ENCODE peak calls at places on chromosomes 6 and 20, in six cellular contexts. S, I, J, P, Z and V are unnamed samples.

GRCh38 chr6:110643175-110643574 is 166.8 kb upstream of the SLC22A16 start:
- DNase-seq in S (no peak), I (no peak), J (no peak), P (no peak), Z (no peak), V (no peak)

GRCh38 chr20:20546402-20546801 is 166.0 kb downstream of the RALGAPA2 start:
- DNase-seq in S (no peak), I (no peak), J (no peak), P (no peak), Z (no peak), V (no peak)

GRCh38 chr6:26234421-26235239 is 130.4 kb upstream of the BTN3A2 start:
- DNase-seq in S (peak; percentile 51), I (peak; percentile 73), J (peak; percentile 64), P (peak; percentile 67), Z (peak; percentile 42), V (peak; percentile 50)

GRCh38 chr6:105280033-105280432 is 100.2 kb upstream of the POPDC3 start:
- DNase-seq in S (no peak), I (peak; percentile 51), J (no peak), P (no peak), Z (no peak), V (no peak)

GRCh38 chr20:47241345-47241781 is 115.1 kb downstream of the ZMYND8 start:
- DNase-seq in S (no peak), I (no peak), J (no peak), P (no peak), Z (peak; percentile 47), V (no peak)

GRCh38 chr6:41654433-41655020 is 16.3 kb downstream of the MDFI start:
- DNase-seq in S (no peak), I (peak; percentile 18), J (no peak), P (no peak), Z (no peak), V (no peak)

GRCh38 chr6:44291841-44292240 is 21.3 kb downstream of the AARS2 start:
- DNase-seq in S (no peak), I (no peak), J (no peak), P (no peak), Z (no peak), V (no peak)

GRCh38 chr20:58017237-58017969 is 211.1 kb downstream of the ANKRD60 start:
- DNase-seq in S (peak; percentile 16), I (no peak), J (no peak), P (no peak), Z (peak; percentile 54), V (no peak)

GRCh38 chr20:25586877-25587276 is 1.5 kb upstream of the NINL start:
- DNase-seq in S (no peak), I (no peak), J (no peak), P (no peak), Z (no peak), V (no peak)

GRCh38 chr6:88569959-88570358 is 393.5 kb downstream of the RNGTT start:
- DNase-seq in S (no peak), I (no peak), J (no peak), P (no peak), Z (no peak), V (no peak)

GRCh38 chr20:36102809-36103596 is 51.5 kb upstream of the EPB41L1 start:
- DNase-seq in S (no peak), I (no peak), J (no peak), P (no peak), Z (no peak), V (no peak)

GRCh38 chr6:35026434-35027222 is 114.5 kb downstream of the TCP11 start:
- DNase-seq in S (no peak), I (no peak), J (no peak), P (no peak), Z (peak; percentile 48), V (no peak)

GRCh38 chr6:30163090-30163917 is at the start of gene TRIM15:
- DNase-seq in S (no peak), I (no peak), J (no peak), P (no peak), Z (no peak), V (no peak)

DNA sequence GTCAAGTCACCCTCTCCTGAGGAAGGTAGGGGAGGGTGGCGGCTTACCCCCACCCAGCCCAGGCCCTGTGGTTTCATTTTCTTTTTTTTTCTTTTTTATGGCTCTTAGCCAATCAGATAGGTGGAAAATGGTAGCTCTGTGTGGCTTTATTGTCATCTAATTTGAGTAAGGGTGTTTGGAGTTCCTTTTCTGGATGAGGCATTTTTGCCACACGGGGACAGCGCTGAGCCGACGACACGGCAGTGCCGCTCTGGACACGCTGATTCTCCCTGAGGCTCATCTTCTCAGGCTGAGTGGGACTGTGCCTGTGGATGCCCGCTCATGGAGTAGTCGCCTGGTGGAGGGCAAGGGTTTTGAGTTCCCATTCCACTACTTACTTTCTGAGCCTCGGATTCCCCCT is 37.6 kb upstream of the ANGPT4 start:
- DNase-seq in S (no peak), I (no peak), J (no peak), P (no peak), Z (no peak), V (peak; percentile 43)
- TF ChIP-seq CTCF in S (peak; percentile 40), I (no peak), J (no peak), P (no peak), Z (no peak), V (no peak)

GRCh38 chr20:46152824-46153586 is 34.9 kb downstream of the CD40 start:
- DNase-seq in S (no peak), I (no peak), J (no peak), P (no peak), Z (no peak), V (no peak)

GRCh38 chr20:46150982-46151381 is 32.9 kb downstream of the CD40 start:
- DNase-seq in S (no peak), I (no peak), J (no peak), P (no peak), Z (no peak), V (no peak)

GRCh38 chr20:46154796-46155195 is 36.7 kb downstream of the CD40 start:
- DNase-seq in S (no peak), I (no peak), J (no peak), P (no peak), Z (no peak), V (no peak)

GRCh38 chr20:46148313-46149213 is 30.4 kb downstream of the CD40 start:
- DNase-seq in S (no peak), I (no peak), J (no peak), P (no peak), Z (no peak), V (no peak)

DNA sequence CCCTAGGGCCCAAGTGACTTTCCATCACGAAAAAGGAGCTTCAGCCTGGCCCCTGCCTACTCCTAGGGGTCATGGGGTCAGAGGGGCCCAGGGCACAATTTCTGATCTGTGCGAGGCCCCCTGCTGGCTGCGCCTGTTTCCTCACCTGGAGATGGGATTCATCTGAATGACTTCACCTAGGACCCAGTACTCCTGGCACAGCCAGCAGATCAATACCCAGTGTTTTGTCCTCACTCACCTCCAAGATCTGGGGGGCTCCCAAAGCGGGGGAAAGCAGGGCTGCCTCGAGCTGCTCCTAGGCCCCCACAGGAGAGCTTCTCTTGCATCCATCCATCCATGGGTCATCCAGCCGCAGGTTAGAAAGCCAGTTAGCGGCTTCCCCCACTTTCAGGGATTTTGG is 33.8 kb downstream of the CD40 start:
- DNase-seq in S (no peak), I (no peak), J (peak; percentile 65), P (peak; percentile 59), Z (no peak), V (peak; percentile 48)
- TF ChIP-seq CTCF in S (peak; percentile 47), I (peak; percentile 31), J (peak; percentile 51), P (peak; percentile 28), Z (no peak), V (peak; percentile 68)

GRCh38 chr20:61480158-61480825 is 228.2 kb downstream of the CDH4 start:
- DNase-seq in S (no peak), I (no peak), J (no peak), P (no peak), Z (no peak), V (no peak)
- TF ChIP-seq CTCF in S (no peak), I (no peak), J (no peak), P (no peak), Z (no peak), V (no peak)

GRCh38 chr6:36073587-36073986 is 46.0 kb downstream of the MAPK14 start:
- DNase-seq in S (no peak), I (no peak), J (no peak), P (no peak), Z (no peak), V (no peak)

GRCh38 chr6:36079596-36079995 is 50.7 kb upstream of the MAPK13 start:
- DNase-seq in S (no peak), I (no peak), J (no peak), P (no peak), Z (no peak), V (no peak)

GRCh38 chr6:36076178-36077088 is 48.8 kb downstream of the MAPK14 start:
- DNase-seq in S (no peak), I (no peak), J (no peak), P (no peak), Z (no peak), V (no peak)

GRCh38 chr6:36078159-36078558 is 50.6 kb downstream of the MAPK14 start:
- DNase-seq in S (no peak), I (no peak), J (no peak), P (no peak), Z (no peak), V (no peak)

DNA sequence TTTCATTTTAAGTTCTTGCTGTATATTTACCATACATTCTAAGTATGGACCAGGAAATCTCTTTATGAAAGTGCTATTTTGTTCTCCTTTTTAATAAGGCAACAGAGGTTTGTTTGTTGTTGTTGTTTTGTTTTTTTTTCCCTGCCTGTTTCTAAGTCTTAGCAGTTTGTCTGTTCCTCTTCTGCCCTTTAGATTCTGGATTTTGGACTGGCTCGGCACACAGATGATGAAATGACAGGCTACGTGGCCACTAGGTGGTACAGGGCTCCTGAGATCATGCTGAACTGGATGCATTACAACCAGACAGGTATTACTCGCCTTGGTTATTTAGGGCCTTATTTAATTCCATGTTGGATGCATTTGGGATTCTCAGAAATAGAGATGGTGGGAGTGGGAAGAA is 48.0 kb downstream of the MAPK14 start:
- DNase-seq in S (no peak), I (no peak), J (no peak), P (no peak), Z (no peak), V (no peak)
- TF ChIP-seq CTCF in S (peak; percentile 47), I (no peak), J (peak; percentile 34), P (peak; percentile 6), Z (no peak), V (no peak)

DNA sequence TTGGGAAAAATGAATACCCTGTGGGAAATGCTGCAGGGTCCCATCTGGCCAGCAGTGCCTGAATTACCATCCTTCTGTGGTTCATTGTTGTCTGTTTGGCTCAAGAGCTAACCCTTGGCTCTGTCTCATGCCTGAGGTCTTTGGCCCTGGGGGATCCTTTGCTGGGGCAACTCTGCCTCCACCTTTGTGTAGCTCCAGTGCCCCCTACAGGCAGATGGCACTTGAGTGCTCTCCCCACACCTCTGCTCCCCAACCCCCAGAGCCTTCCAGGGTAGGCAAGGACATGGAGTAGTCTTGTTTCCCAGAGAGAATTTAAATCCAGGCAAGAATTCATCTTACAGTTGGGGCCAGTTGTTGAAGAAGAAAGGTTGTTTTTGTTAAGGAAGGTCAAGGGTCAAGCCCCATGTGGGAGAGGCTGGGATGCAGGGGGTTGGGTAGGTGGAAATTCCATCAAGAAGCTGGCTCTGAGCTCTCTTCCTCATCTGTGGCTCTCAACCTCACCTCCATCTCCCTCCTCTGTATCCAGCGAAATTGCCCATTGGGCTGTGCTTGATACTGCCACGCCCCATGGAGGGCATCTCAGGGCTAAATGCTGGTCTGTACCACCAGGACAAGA is 44.2 kb downstream of the ZNF831 start:
- DNase-seq in S (peak; percentile 28), I (peak; percentile 75), J (peak; percentile 86), P (peak; percentile 88), Z (peak; percentile 65), V (peak; percentile 77)
- TF ChIP-seq CTCF in S (peak; percentile 51), I (peak; percentile 62), J (peak; percentile 80), P (peak; percentile 90), Z (peak; percentile 57), V (peak; percentile 60)

GRCh38 chr6:71619836-71620235 is 266.5 kb upstream of the RIMS1 start:
- DNase-seq in S (no peak), I (no peak), J (no peak), P (no peak), Z (no peak), V (no peak)

GRCh38 chr6:71621918-71622519 is 264.3 kb upstream of the RIMS1 start:
- DNase-seq in S (no peak), I (no peak), J (no peak), P (no peak), Z (no peak), V (no peak)
- TF ChIP-seq CTCF in S (peak; percentile 62), I (peak; percentile 34), J (peak; percentile 35), P (no peak), Z (peak; percentile 52), V (peak; percentile 49)